ENCODE peak calls at places on chromosome 19, in eight cellular contexts. Q, X, L, H, D, T, B and J are unnamed samples.

GRCh38 chr19:41755328-41755913 is at the start of gene CEACAM6:
- DNase-seq in D (no peak), T (no peak), X (no peak), H (peak; percentile 51), B (no peak), L (no peak), Q (no peak), J (no peak)

GRCh38 chr19:45791744-45792481 is 732 bp downstream of the DMWD start:
- DNase-seq in B (no peak), D (no peak), Q (no peak), T (no peak), L (no peak), H (no peak), X (no peak), J (no peak)

GRCh38 chr19:3450796-3451411 is 29.4 kb downstream of the SMIM24 start:
- DNase-seq in Q (no peak), H (peak; percentile 76), L (no peak), B (peak; percentile 55), D (peak; percentile 98), X (peak; percentile 94), T (no peak), J (peak; percentile 93)

GRCh38 chr19:3046621-3047306 is 15.5 kb downstream of the TLE5 start:
- DNase-seq in T (no peak), H (peak; percentile 37), B (peak; percentile 57), D (no peak), L (no peak), X (no peak), Q (no peak), J (peak; percentile 75)

GRCh38 chr19:28581468-28581770 is 631.5 kb downstream of the UQCRFS1 start:
- DNase-seq in T (no peak), B (no peak), Q (no peak), L (no peak), D (no peak), H (no peak), X (no peak), J (no peak)

GRCh38 chr19:43527860-43528622 is 1.0 kb upstream of the ETHE1 start:
- DNase-seq in T (no peak), D (no peak), X (peak; percentile 80), Q (peak; percentile 52), B (no peak), L (no peak), H (no peak), J (peak; percentile 58)

GRCh38 chr19:11304936-11305335 is 9.0 kb downstream of the TSPAN16 start:
- DNase-seq in T (no peak), B (no peak), H (no peak), D (no peak), Q (no peak), L (no peak), X (no peak), J (no peak)

GRCh38 chr19:53908106-53908932 is 759 bp upstream of the CACNG7 start:
- DNase-seq in X (no peak), H (no peak), L (peak; percentile 15), D (peak; percentile 85), B (peak; percentile 59), T (peak; percentile 87), Q (no peak), J (no peak)

GRCh38 chr19:29029271-29029670 is 183.7 kb downstream of the UQCRFS1 start:
- DNase-seq in T (no peak), Q (no peak), L (no peak), B (no peak), X (no peak), D (no peak), H (no peak), J (no peak)

GRCh38 chr19:38719761-38720558 is 24.3 kb downstream of the CAPN12 start:
- DNase-seq in H (no peak), D (no peak), Q (no peak), L (no peak), X (no peak), B (no peak), T (no peak), J (no peak)

GRCh38 chr19:1566392-1567115 is 1.6 kb downstream of the MEX3D start:
- DNase-seq in T (peak; percentile 87), D (peak; percentile 69), Q (peak; percentile 35), H (peak; percentile 76), X (peak; percentile 87), L (no peak), B (no peak), J (peak; percentile 78)

GRCh38 chr19:46043519-46043918 is 2.7 kb upstream of the IGFL4 start:
- DNase-seq in L (no peak), B (no peak), D (no peak), X (no peak), T (no peak), H (no peak), Q (no peak), J (no peak)

GRCh38 chr19:48539503-48540096 is 12.4 kb upstream of the SULT2B1 start:
- DNase-seq in H (no peak), L (no peak), Q (peak; percentile 82), X (no peak), B (peak; percentile 76), D (peak; percentile 94), T (peak; percentile 6), J (no peak)

GRCh38 chr19:9891609-9892373 is 44.5 kb downstream of the OLFM2 start:
- DNase-seq in Q (no peak), T (no peak), X (no peak), H (no peak), L (no peak), D (no peak), B (no peak), J (no peak)

GRCh38 chr19:31554360-31554759 is 205.1 kb upstream of the TSHZ3 start:
- DNase-seq in Q (no peak), B (no peak), H (no peak), L (no peak), D (no peak), T (no peak), X (no peak), J (no peak)